ENCODE peak calls at places on chromosomes 11 and 22, in four cellular contexts. V is endothelial cell of umbilical vein, L is uterus, N is tibial artery. O is an unnamed sample.

GRCh38 chr22:24944224-24944937 is 2.1 kb downstream of the LHFPL7 start:
- DNase-seq in L (no peak), N (no peak), V (no peak), O (no peak)

GRCh38 chr11:66336234-66337102 is at the start of gene RIN1:
- DNase-seq in L (peak; percentile 65), V (peak; percentile 85), N (no peak), O (peak; percentile 74)

GRCh38 chr11:36550385-36551115 is 17.3 kb upstream of the RAG1 start:
- DNase-seq in V (no peak), L (no peak), N (no peak), O (no peak)

GRCh38 chr11:14189874-14190273 is 169.1 kb downstream of the RRAS2 start:
- DNase-seq in V (no peak), N (peak; percentile 84), L (peak; percentile 50), O (peak; percentile 64)

GRCh38 chr11:32531528-32531927 is 52.1 kb upstream of the EIF3M start:
- DNase-seq in N (no peak), V (no peak), L (no peak), O (no peak)

GRCh38 chr11:35765211-35765610 is 102.6 kb downstream of the TRIM44 start:
- DNase-seq in N (no peak), L (no peak), V (no peak), O (no peak)

GRCh38 chr11:76524461-76524860 is 79.6 kb downstream of the EMSY start:
- DNase-seq in N (no peak), L (no peak), V (no peak), O (no peak)

GRCh38 chr11:133821776-133822175 is 23.5 kb downstream of the SPATA19 start:
- DNase-seq in V (no peak), L (no peak), N (no peak), O (no peak)

GRCh38 chr11:132803436-132803835 is 728.9 kb downstream of the OPCML start:
- DNase-seq in V (no peak), N (no peak), L (no peak), O (no peak)

GRCh38 chr11:7442588-7443215 is 42.6 kb upstream of the OLFML1 start:
- DNase-seq in V (peak; percentile 63), L (peak; percentile 61), N (peak; percentile 72), O (peak; percentile 77)

GRCh38 chr11:34425360-34425759 is 13.4 kb upstream of the CAT start:
- DNase-seq in N (no peak), V (no peak), L (no peak), O (no peak)

GRCh38 chr11:58027341-58027740 is 3.4 kb upstream of the OR6Q1 start:
- DNase-seq in N (no peak), L (no peak), V (no peak), O (no peak)

GRCh38 chr11:66289548-66290331 is 797 bp upstream of the YIF1A start:
- DNase-seq in N (peak; percentile 84), L (no peak), V (no peak), O (peak; percentile 83)

GRCh38 chr11:60869451-60869825 is 2.1 kb downstream of the ZP1 start:
- DNase-seq in L (no peak), N (peak; percentile 43), V (no peak), O (no peak)

GRCh38 chr11:6693342-6694228 is 10.4 kb upstream of the MRPL17 start:
- DNase-seq in L (peak; percentile 22), V (peak; percentile 33), N (no peak), O (no peak)

GRCh38 chr11:7882860-7883259 is 48.2 kb downstream of the OR10A6 start:
- DNase-seq in V (no peak), L (no peak), N (no peak), O (no peak)

GRCh38 chr22:39559456-39560105 is 11.0 kb upstream of the CACNA1I start:
- DNase-seq in L (no peak), V (no peak), N (no peak), O (no peak)

GRCh38 chr11:66113132-66113856 is 43.2 kb downstream of the PACS1 start:
- DNase-seq in V (peak; percentile 67), L (no peak), N (no peak), O (no peak)

GRCh38 chr22:30021338-30021737 is 58.9 kb upstream of the HORMAD2 start:
- DNase-seq in V (no peak), L (no peak), N (no peak), O (no peak)

GRCh38 chr11:64862914-64863313 is 15.5 kb downstream of the EHD1 start:
- DNase-seq in L (no peak), N (peak; percentile 77), V (no peak), O (peak; percentile 81)

GRCh38 chr11:128518493-128519207 is 68.7 kb downstream of the ETS1 start:
- DNase-seq in N (no peak), V (no peak), L (no peak), O (no peak)

GRCh38 chr11:11478021-11478420 is 125.0 kb upstream of the CSNK2A3 start:
- DNase-seq in L (no peak), V (no peak), N (no peak), O (no peak)

GRCh38 chr11:44950625-44951472 is at the start of gene TP53I11:
- DNase-seq in L (peak; percentile 81), V (peak; percentile 77), N (peak; percentile 90), O (peak; percentile 92)

GRCh38 chr11:416051-416756 is 1.4 kb upstream of the SIGIRR start:
- DNase-seq in N (no peak), V (no peak), L (no peak), O (no peak)

GRCh38 chr22:49734882-49735281 is 92.8 kb downstream of the BRD1 start:
- DNase-seq in V (no peak), L (no peak), N (peak; percentile 50), O (no peak)

GRCh38 chr22:22587577-22588188 is 28.6 kb upstream of the PRAME start:
- DNase-seq in N (no peak), L (no peak), V (no peak), O (no peak)

GRCh38 chr22:22584722-22585121 is 25.7 kb upstream of the PRAME start:
- DNase-seq in N (no peak), L (no peak), V (no peak), O (no peak)

GRCh38 chr22:22590136-22590891 is 31.2 kb upstream of the PRAME start:
- DNase-seq in N (no peak), V (no peak), L (no peak), O (no peak)

GRCh38 chr22:22591348-22592299 is 32.6 kb upstream of the PRAME start:
- DNase-seq in L (no peak), N (no peak), V (no peak), O (no peak)

DNA sequence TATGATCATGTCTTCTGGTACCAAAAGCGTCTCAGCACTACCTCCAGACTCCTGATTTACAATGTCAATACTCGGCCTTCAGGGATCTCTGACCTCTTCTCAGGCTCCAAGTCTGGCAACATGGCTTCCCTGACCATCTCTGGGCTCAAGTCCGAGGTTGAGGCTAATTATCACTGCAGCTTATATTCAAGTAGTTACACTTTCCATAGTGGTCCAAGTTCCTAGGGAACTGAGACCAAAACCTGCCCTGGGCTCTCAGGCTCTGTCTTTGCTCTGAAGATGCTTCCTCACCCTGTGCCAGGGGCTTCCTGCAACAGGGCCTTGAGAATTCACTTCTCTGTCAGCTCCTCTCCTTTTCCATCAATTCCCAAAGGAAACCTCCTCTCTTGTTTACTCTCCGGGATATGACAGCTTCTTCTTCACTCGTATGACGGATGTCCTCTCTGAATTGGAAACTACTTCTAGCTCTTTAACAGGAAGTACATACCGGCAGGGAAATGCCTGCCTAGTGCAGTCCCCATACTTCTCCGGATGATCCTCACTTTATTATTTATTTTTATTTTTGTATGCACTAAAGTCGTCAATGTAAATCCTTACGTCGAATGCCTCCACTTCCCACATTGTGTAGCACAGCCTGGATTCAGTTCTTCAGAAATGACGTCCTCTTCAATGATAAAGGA is 29.6 kb upstream of the PRAME start:
- DNase-seq in L (no peak), V (no peak), N (no peak), O (no peak)
- H3K27ac ChIP-seq in L (no peak overlapping the region), V (no peak overlapping the region), N (no peak overlapping the region), O (no peak overlapping the region)

DNA sequence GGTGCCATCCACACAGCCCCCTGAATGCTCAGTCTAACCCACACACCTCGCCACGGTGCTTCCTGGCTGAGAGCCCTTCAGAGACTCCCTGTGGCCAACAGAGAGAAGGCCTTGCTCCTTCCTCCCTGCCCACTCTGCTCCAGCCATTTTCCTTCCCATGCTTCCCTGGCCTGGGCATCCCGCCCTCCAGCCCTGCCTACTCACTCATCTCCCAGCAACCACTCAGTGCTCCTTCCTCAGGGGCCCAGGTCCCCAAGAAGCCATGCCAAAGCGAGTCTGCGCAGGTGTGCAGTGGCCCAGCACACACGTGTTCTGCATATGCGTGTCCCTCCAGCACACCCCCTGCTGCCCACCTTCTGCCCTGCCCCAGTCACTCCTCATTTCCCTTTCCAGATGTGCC is 56.4 kb downstream of the NECTIN1 start:
- DNase-seq in L (no peak), V (no peak), N (no peak), O (no peak)
- H3K4me1 ChIP-seq in L (peaks cover 11% of the 10 kb centered on the region), V (peaks cover 26% of the 10 kb centered on the region), N (no peaks in the 10 kb centered on the region), O (no peaks in the 10 kb centered on the region)

GRCh38 chr11:117658809-117659208 is 138.2 kb downstream of the DSCAML1 start:
- DNase-seq in N (no peak), L (no peak), V (no peak), O (no peak)
- H3K4me3 ChIP-seq in N (no peak overlapping the region), L (no peak overlapping the region), V (no peak overlapping the region), O (no peak overlapping the region)

GRCh38 chr11:94751806-94752205 is 16.4 kb upstream of the AMOTL1 start:
- DNase-seq in L (no peak), N (no peak), V (no peak), O (no peak)

GRCh38 chr11:94747136-94748110 is 20.7 kb upstream of the AMOTL1 start:
- DNase-seq in L (no peak), V (no peak), N (no peak), O (no peak)

GRCh38 chr11:94751216-94751612 is 16.9 kb upstream of the AMOTL1 start:
- DNase-seq in V (no peak), L (no peak), N (no peak), O (no peak)

GRCh38 chr11:94750319-94751215 is 17.6 kb upstream of the AMOTL1 start:
- DNase-seq in L (no peak), V (peak; percentile 51), N (no peak), O (peak; percentile 33)

GRCh38 chr11:94749367-94749766 is 18.8 kb upstream of the AMOTL1 start:
- DNase-seq in N (no peak), L (no peak), V (no peak), O (no peak)
- H3K27ac ChIP-seq in N (no peak overlapping the region), L (no peak overlapping the region), V (no peak overlapping the region), O (no peak overlapping the region)

DNA sequence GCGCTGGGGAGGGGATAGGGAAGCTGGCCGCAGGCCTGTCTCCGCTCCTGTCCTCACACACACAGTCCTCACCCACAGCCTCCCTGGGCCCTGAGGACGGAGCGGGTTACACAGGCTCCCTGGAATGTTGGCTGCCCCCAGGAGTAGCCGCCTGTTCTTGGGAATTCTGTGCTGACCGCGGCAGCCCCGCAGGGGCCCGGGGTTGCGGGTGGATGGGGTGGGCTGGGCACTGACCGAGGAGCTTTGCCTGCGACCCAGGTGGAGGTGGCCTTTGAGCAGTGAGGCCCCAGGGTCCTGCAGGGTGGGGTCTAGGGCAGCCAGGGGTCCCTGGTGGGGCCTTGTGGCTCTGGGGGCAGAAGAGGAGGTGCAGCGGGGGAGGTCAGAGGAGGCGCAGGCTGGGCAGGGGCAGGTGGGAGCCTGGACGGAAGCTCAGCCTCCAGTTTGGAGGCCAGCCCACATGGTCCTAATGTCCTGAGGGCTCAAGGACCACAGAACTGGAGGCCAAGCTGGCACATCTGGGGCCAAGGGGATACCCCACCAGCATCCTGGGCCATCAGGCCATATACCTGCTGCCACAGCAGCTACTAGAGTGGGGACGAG is 6.6 kb upstream of the MRGPRG start:
- DNase-seq in N (no peak), V (no peak), L (no peak), O (peak; percentile 14)
- H3K4me1 ChIP-seq in N (no peaks in the 10 kb centered on the region), V (no peaks in the 10 kb centered on the region), L (no peaks in the 10 kb centered on the region), O (no peaks in the 10 kb centered on the region)